ENCODE peak calls at places on chromosomes 13 and 19, in four cellular contexts. One of them, this sample, is unnamed.

GRCh38 chr13:73984949-73985691 is 149.1 kb downstream of the KLF12 start:
- DNase-seq in NCI-H1105 treated with DMSO at 0.1 percent for 48 hours: no peak
- DNase-seq in activated CD4-positive, alpha-beta T cell treated with anti-CD3 and anti-CD28 coated beads, Interleukin-2, amount 50 U/mL, for 24 hours: peak; percentile 39
- DNase-seq in endothelial cell: no peak
- DNase-seq in this sample: no peak

GRCh38 chr19:3413796-3414327 is 47.5 kb downstream of the NFIC start:
- DNase-seq in NCI-H1105 treated with DMSO at 0.1 percent for 48 hours: no peak
- DNase-seq in activated CD4-positive, alpha-beta T cell treated with anti-CD3 and anti-CD28 coated beads, Interleukin-2, amount 50 U/mL, for 24 hours: no peak
- DNase-seq in endothelial cell: no peak
- DNase-seq in this sample: no peak

GRCh38 chr19:56987184-56987583 is 132.6 kb upstream of the USP29 start:
- DNase-seq in NCI-H1105 treated with DMSO at 0.1 percent for 48 hours: no peak
- DNase-seq in activated CD4-positive, alpha-beta T cell treated with anti-CD3 and anti-CD28 coated beads, Interleukin-2, amount 50 U/mL, for 24 hours: no peak
- DNase-seq in endothelial cell: no peak
- DNase-seq in this sample: no peak

GRCh38 chr13:46343279-46343949 is 43.6 kb downstream of the RUBCNL start:
- DNase-seq in NCI-H1105 treated with DMSO at 0.1 percent for 48 hours: no peak
- DNase-seq in activated CD4-positive, alpha-beta T cell treated with anti-CD3 and anti-CD28 coated beads, Interleukin-2, amount 50 U/mL, for 24 hours: no peak
- DNase-seq in endothelial cell: no peak
- DNase-seq in this sample: no peak

GRCh38 chr19:44303305-44303704 is 1.5 kb downstream of the ZNF235 start:
- DNase-seq in NCI-H1105 treated with DMSO at 0.1 percent for 48 hours: no peak
- DNase-seq in activated CD4-positive, alpha-beta T cell treated with anti-CD3 and anti-CD28 coated beads, Interleukin-2, amount 50 U/mL, for 24 hours: no peak
- DNase-seq in endothelial cell: no peak
- DNase-seq in this sample: no peak

GRCh38 chr13:63393112-63393511 is 1977.5 kb upstream of the PCDH20 start:
- DNase-seq in NCI-H1105 treated with DMSO at 0.1 percent for 48 hours: no peak
- DNase-seq in activated CD4-positive, alpha-beta T cell treated with anti-CD3 and anti-CD28 coated beads, Interleukin-2, amount 50 U/mL, for 24 hours: no peak
- DNase-seq in endothelial cell: no peak
- DNase-seq in this sample: no peak

GRCh38 chr19:51364200-51365106 is 1.7 kb downstream of the ETFB start:
- DNase-seq in NCI-H1105 treated with DMSO at 0.1 percent for 48 hours: no peak
- DNase-seq in activated CD4-positive, alpha-beta T cell treated with anti-CD3 and anti-CD28 coated beads, Interleukin-2, amount 50 U/mL, for 24 hours: no peak
- DNase-seq in endothelial cell: no peak
- DNase-seq in this sample: no peak

GRCh38 chr19:8204961-8205360 is 4.2 kb upstream of the CERS4 start:
- DNase-seq in NCI-H1105 treated with DMSO at 0.1 percent for 48 hours: peak; percentile 37
- DNase-seq in activated CD4-positive, alpha-beta T cell treated with anti-CD3 and anti-CD28 coated beads, Interleukin-2, amount 50 U/mL, for 24 hours: no peak
- DNase-seq in endothelial cell: no peak
- DNase-seq in this sample: no peak

GRCh38 chr19:30682576-30683536 is 310.7 kb downstream of the ZNF536 start:
- DNase-seq in NCI-H1105 treated with DMSO at 0.1 percent for 48 hours: peak; percentile 86
- DNase-seq in activated CD4-positive, alpha-beta T cell treated with anti-CD3 and anti-CD28 coated beads, Interleukin-2, amount 50 U/mL, for 24 hours: peak; percentile 10
- DNase-seq in endothelial cell: peak; percentile 83
- DNase-seq in this sample: peak; percentile 78

GRCh38 chr19:44680536-44680935 is 9.3 kb downstream of the CEACAM19 start:
- DNase-seq in NCI-H1105 treated with DMSO at 0.1 percent for 48 hours: no peak
- DNase-seq in activated CD4-positive, alpha-beta T cell treated with anti-CD3 and anti-CD28 coated beads, Interleukin-2, amount 50 U/mL, for 24 hours: no peak
- DNase-seq in endothelial cell: no peak
- DNase-seq in this sample: no peak

GRCh38 chr19:14091086-14091884 is 734 bp upstream of the SAMD1 start:
- DNase-seq in NCI-H1105 treated with DMSO at 0.1 percent for 48 hours: peak; percentile 72
- DNase-seq in activated CD4-positive, alpha-beta T cell treated with anti-CD3 and anti-CD28 coated beads, Interleukin-2, amount 50 U/mL, for 24 hours: peak; percentile 53
- DNase-seq in endothelial cell: peak; percentile 61
- DNase-seq in this sample: peak; percentile 92

GRCh38 chr13:99296270-99296865 is 10.8 kb downstream of the GPR183 start:
- DNase-seq in NCI-H1105 treated with DMSO at 0.1 percent for 48 hours: no peak
- DNase-seq in activated CD4-positive, alpha-beta T cell treated with anti-CD3 and anti-CD28 coated beads, Interleukin-2, amount 50 U/mL, for 24 hours: no peak
- DNase-seq in endothelial cell: no peak
- DNase-seq in this sample: no peak

GRCh38 chr13:30572859-30573275 is 44.9 kb upstream of the USPL1 start:
- DNase-seq in NCI-H1105 treated with DMSO at 0.1 percent for 48 hours: no peak
- DNase-seq in activated CD4-positive, alpha-beta T cell treated with anti-CD3 and anti-CD28 coated beads, Interleukin-2, amount 50 U/mL, for 24 hours: no peak
- DNase-seq in endothelial cell: no peak
- DNase-seq in this sample: peak; percentile 41

GRCh38 chr13:106911602-106912001 is 343.7 kb upstream of the ARGLU1 start:
- DNase-seq in NCI-H1105 treated with DMSO at 0.1 percent for 48 hours: no peak
- DNase-seq in activated CD4-positive, alpha-beta T cell treated with anti-CD3 and anti-CD28 coated beads, Interleukin-2, amount 50 U/mL, for 24 hours: no peak
- DNase-seq in endothelial cell: no peak
- DNase-seq in this sample: no peak

GRCh38 chr19:45152504-45153338 is 8.1 kb downstream of the NKPD1 start:
- DNase-seq in NCI-H1105 treated with DMSO at 0.1 percent for 48 hours: peak; percentile 49
- DNase-seq in activated CD4-positive, alpha-beta T cell treated with anti-CD3 and anti-CD28 coated beads, Interleukin-2, amount 50 U/mL, for 24 hours: no peak
- DNase-seq in endothelial cell: no peak
- DNase-seq in this sample: peak; percentile 60

GRCh38 chr13:27022571-27023311 is 148.9 kb downstream of the USP12 start:
- DNase-seq in NCI-H1105 treated with DMSO at 0.1 percent for 48 hours: no peak
- DNase-seq in activated CD4-positive, alpha-beta T cell treated with anti-CD3 and anti-CD28 coated beads, Interleukin-2, amount 50 U/mL, for 24 hours: no peak
- DNase-seq in endothelial cell: no peak
- DNase-seq in this sample: no peak

This sample was measured in GM10248.